ENCODE peak calls at places on chromosomes 3 and 15, in eight cellular contexts. One of them, this sample, is unnamed.

GRCh38 chr15:70274255-70274654 is 176.5 kb upstream of the TLE3 start:
- DNase-seq in AG09309: no peak
- DNase-seq in OCI-LY7: no peak
- DNase-seq in fibroblast of the aortic adventitia: no peak
- DNase-seq in SJSA1: no peak
- DNase-seq in CD8-positive, alpha-beta T cell: no peak
- DNase-seq in right atrium auricular region: no peak
- DNase-seq in hepatocyte: no peak
- DNase-seq in this sample: no peak

GRCh38 chr3:86109434-86109833 is 881.5 kb downstream of the VGLL3 start:
- DNase-seq in AG09309: no peak
- DNase-seq in OCI-LY7: no peak
- DNase-seq in fibroblast of the aortic adventitia: no peak
- DNase-seq in SJSA1: no peak
- DNase-seq in CD8-positive, alpha-beta T cell: no peak
- DNase-seq in right atrium auricular region: no peak
- DNase-seq in hepatocyte: no peak
- DNase-seq in this sample: no peak

GRCh38 chr15:40702077-40702476 is 7.1 kb downstream of the RAD51 start:
- DNase-seq in AG09309: no peak
- DNase-seq in OCI-LY7: peak; percentile 15
- DNase-seq in fibroblast of the aortic adventitia: peak; percentile 13
- DNase-seq in SJSA1: no peak
- DNase-seq in CD8-positive, alpha-beta T cell: no peak
- DNase-seq in right atrium auricular region: no peak
- DNase-seq in hepatocyte: no peak
- DNase-seq in this sample: no peak

GRCh38 chr3:137642831-137643230 is 121.3 kb upstream of the SOX14 start:
- DNase-seq in AG09309: no peak
- DNase-seq in OCI-LY7: no peak
- DNase-seq in fibroblast of the aortic adventitia: no peak
- DNase-seq in SJSA1: no peak
- DNase-seq in CD8-positive, alpha-beta T cell: no peak
- DNase-seq in right atrium auricular region: no peak
- DNase-seq in hepatocyte: peak; percentile 56
- DNase-seq in this sample: peak; percentile 45

GRCh38 chr3:112132554-112132953 is 494 bp downstream of the GCSAM start:
- DNase-seq in AG09309: no peak
- DNase-seq in OCI-LY7: peak; percentile 64
- DNase-seq in fibroblast of the aortic adventitia: no peak
- DNase-seq in SJSA1: no peak
- DNase-seq in CD8-positive, alpha-beta T cell: no peak
- DNase-seq in right atrium auricular region: no peak
- DNase-seq in hepatocyte: no peak
- DNase-seq in this sample: no peak

GRCh38 chr3:30659270-30660127 is 53.1 kb downstream of the TGFBR2 start:
- DNase-seq in AG09309: peak; percentile 95
- DNase-seq in OCI-LY7: no peak
- DNase-seq in fibroblast of the aortic adventitia: peak; percentile 95
- DNase-seq in SJSA1: peak; percentile 72
- DNase-seq in CD8-positive, alpha-beta T cell: no peak
- DNase-seq in right atrium auricular region: no peak
- DNase-seq in hepatocyte: peak; percentile 31
- DNase-seq in this sample: peak; percentile 52

GRCh38 chr3:172848910-172849309 is 98.4 kb downstream of the ECT2 start:
- DNase-seq in AG09309: peak; percentile 1
- DNase-seq in OCI-LY7: no peak
- DNase-seq in fibroblast of the aortic adventitia: peak; percentile 93
- DNase-seq in SJSA1: no peak
- DNase-seq in CD8-positive, alpha-beta T cell: no peak
- DNase-seq in right atrium auricular region: no peak
- DNase-seq in hepatocyte: no peak
- DNase-seq in this sample: no peak

GRCh38 chr15:74954515-74954914 is 2.1 kb downstream of the RPP25 start:
- DNase-seq in AG09309: peak; percentile 38
- DNase-seq in OCI-LY7: no peak
- DNase-seq in fibroblast of the aortic adventitia: peak; percentile 88
- DNase-seq in SJSA1: no peak
- DNase-seq in CD8-positive, alpha-beta T cell: no peak
- DNase-seq in right atrium auricular region: no peak
- DNase-seq in hepatocyte: peak; percentile 86
- DNase-seq in this sample: peak; percentile 45

GRCh38 chr15:77346637-77347036 is 73.3 kb downstream of the PEAK1 start:
- DNase-seq in AG09309: no peak
- DNase-seq in OCI-LY7: no peak
- DNase-seq in fibroblast of the aortic adventitia: no peak
- DNase-seq in SJSA1: no peak
- DNase-seq in CD8-positive, alpha-beta T cell: no peak
- DNase-seq in right atrium auricular region: no peak
- DNase-seq in hepatocyte: no peak
- DNase-seq in this sample: no peak

GRCh38 chr15:83655237-83655616 is 1.3 kb downstream of the ADAMTSL3 start:
- DNase-seq in AG09309: no peak
- DNase-seq in OCI-LY7: no peak
- DNase-seq in fibroblast of the aortic adventitia: no peak
- DNase-seq in SJSA1: no peak
- DNase-seq in CD8-positive, alpha-beta T cell: no peak
- DNase-seq in right atrium auricular region: no peak
- DNase-seq in hepatocyte: no peak
- DNase-seq in this sample: no peak

GRCh38 chr3:172367205-172368105 is 80.8 kb downstream of the GHSR start:
- DNase-seq in AG09309: no peak
- DNase-seq in OCI-LY7: no peak
- DNase-seq in fibroblast of the aortic adventitia: peak; percentile 8
- DNase-seq in SJSA1: no peak
- DNase-seq in CD8-positive, alpha-beta T cell: no peak
- DNase-seq in right atrium auricular region: no peak
- DNase-seq in hepatocyte: no peak
- DNase-seq in this sample: no peak

GRCh38 chr3:194389269-194389668 is 9.8 kb downstream of the GP5 start:
- DNase-seq in AG09309: no peak
- DNase-seq in OCI-LY7: no peak
- DNase-seq in fibroblast of the aortic adventitia: no peak
- DNase-seq in SJSA1: no peak
- DNase-seq in CD8-positive, alpha-beta T cell: no peak
- DNase-seq in right atrium auricular region: peak; percentile 13
- DNase-seq in hepatocyte: no peak
- DNase-seq in this sample: no peak

GRCh38 chr3:106160396-106160795 is 291.6 kb upstream of the CBLB start:
- DNase-seq in AG09309: no peak
- DNase-seq in OCI-LY7: no peak
- DNase-seq in fibroblast of the aortic adventitia: no peak
- DNase-seq in SJSA1: no peak
- DNase-seq in CD8-positive, alpha-beta T cell: no peak
- DNase-seq in right atrium auricular region: no peak
- DNase-seq in hepatocyte: no peak
- DNase-seq in this sample: no peak

GRCh38 chr3:62361261-62361660 is 12.1 kb downstream of the FEZF2 start:
- DNase-seq in AG09309: no peak
- DNase-seq in OCI-LY7: peak; percentile 8
- DNase-seq in fibroblast of the aortic adventitia: no peak
- DNase-seq in SJSA1: no peak
- DNase-seq in CD8-positive, alpha-beta T cell: no peak
- DNase-seq in right atrium auricular region: no peak
- DNase-seq in hepatocyte: no peak
- DNase-seq in this sample: no peak

GRCh38 chr15:88904808-88905327 is 8.3 kb downstream of the MFGE8 start:
- DNase-seq in AG09309: peak; percentile 33
- DNase-seq in OCI-LY7: peak; percentile 81
- DNase-seq in fibroblast of the aortic adventitia: peak; percentile 86
- DNase-seq in SJSA1: peak; percentile 80
- DNase-seq in CD8-positive, alpha-beta T cell: peak; percentile 97
- DNase-seq in right atrium auricular region: peak; percentile 89
- DNase-seq in hepatocyte: peak; percentile 90
- DNase-seq in this sample: peak; percentile 55

GRCh38 chr3:118304557-118304956 is 730.1 kb downstream of the IGSF11 start:
- DNase-seq in AG09309: no peak
- DNase-seq in OCI-LY7: no peak
- DNase-seq in fibroblast of the aortic adventitia: no peak
- DNase-seq in SJSA1: no peak
- DNase-seq in CD8-positive, alpha-beta T cell: no peak
- DNase-seq in right atrium auricular region: no peak
- DNase-seq in hepatocyte: no peak
- DNase-seq in this sample: no peak

GRCh38 chr3:111128884-111129283 is 57.3 kb downstream of the NECTIN3 start:
- DNase-seq in AG09309: no peak
- DNase-seq in OCI-LY7: no peak
- DNase-seq in fibroblast of the aortic adventitia: no peak
- DNase-seq in SJSA1: no peak
- DNase-seq in CD8-positive, alpha-beta T cell: no peak
- DNase-seq in right atrium auricular region: no peak
- DNase-seq in hepatocyte: no peak
- DNase-seq in this sample: no peak

GRCh38 chr3:8443829-8444791 is 57.5 kb upstream of the LMCD1 start:
- DNase-seq in AG09309: peak; percentile 98
- DNase-seq in OCI-LY7: no peak
- DNase-seq in fibroblast of the aortic adventitia: peak; percentile 97
- DNase-seq in SJSA1: peak; percentile 91
- DNase-seq in CD8-positive, alpha-beta T cell: no peak
- DNase-seq in right atrium auricular region: peak; percentile 94
- DNase-seq in hepatocyte: peak; percentile 97
- DNase-seq in this sample: peak; percentile 88

GRCh38 chr3:33590541-33590940 is 127.5 kb downstream of the CLASP2 start:
- DNase-seq in AG09309: no peak
- DNase-seq in OCI-LY7: no peak
- DNase-seq in fibroblast of the aortic adventitia: no peak
- DNase-seq in SJSA1: no peak
- DNase-seq in CD8-positive, alpha-beta T cell: no peak
- DNase-seq in right atrium auricular region: no peak
- DNase-seq in hepatocyte: no peak
- DNase-seq in this sample: no peak

GRCh38 chr15:36798789-36799188 is 219.4 kb downstream of the CDIN1 start:
- DNase-seq in AG09309: no peak
- DNase-seq in OCI-LY7: no peak
- DNase-seq in fibroblast of the aortic adventitia: no peak
- DNase-seq in SJSA1: no peak
- DNase-seq in CD8-positive, alpha-beta T cell: no peak
- DNase-seq in right atrium auricular region: no peak
- DNase-seq in hepatocyte: no peak
- DNase-seq in this sample: peak; percentile 14

GRCh38 chr3:182812123-182812522 is 18.8 kb downstream of the ATP11B start:
- DNase-seq in AG09309: no peak
- DNase-seq in OCI-LY7: no peak
- DNase-seq in fibroblast of the aortic adventitia: no peak
- DNase-seq in SJSA1: no peak
- DNase-seq in CD8-positive, alpha-beta T cell: no peak
- DNase-seq in right atrium auricular region: no peak
- DNase-seq in hepatocyte: no peak
- DNase-seq in this sample: no peak
- H3K4me3 ChIP-seq in AG09309: no peak overlapping the region
- H3K4me3 ChIP-seq in OCI-LY7: no peak overlapping the region
- H3K4me3 ChIP-seq in fibroblast of the aortic adventitia: no peak overlapping the region
- H3K4me3 ChIP-seq in SJSA1: no peak overlapping the region
- H3K4me3 ChIP-seq in CD8-positive, alpha-beta T cell: no peak overlapping the region
- H3K4me3 ChIP-seq in right atrium auricular region: no peak overlapping the region
- H3K4me3 ChIP-seq in hepatocyte: no peak overlapping the region
- H3K4me3 ChIP-seq in this sample: no peak overlapping the region

GRCh38 chr3:73624363-73625123 is at the start of gene PDZRN3:
- DNase-seq in AG09309: no peak
- DNase-seq in OCI-LY7: no peak
- DNase-seq in fibroblast of the aortic adventitia: peak; percentile 84
- DNase-seq in SJSA1: peak; percentile 40
- DNase-seq in CD8-positive, alpha-beta T cell: no peak
- DNase-seq in right atrium auricular region: no peak
- DNase-seq in hepatocyte: peak; percentile 80
- DNase-seq in this sample: peak; percentile 83
- H3K4me3 ChIP-seq in AG09309: peak within 1 kb of the TSS; percentile 66
- H3K4me3 ChIP-seq in OCI-LY7: no peak within 1 kb of the TSS
- H3K4me3 ChIP-seq in fibroblast of the aortic adventitia: peak within 1 kb of the TSS; percentile 93
- H3K4me3 ChIP-seq in SJSA1: peak within 1 kb of the TSS; percentile 36
- H3K4me3 ChIP-seq in CD8-positive, alpha-beta T cell: no peak within 1 kb of the TSS
- H3K4me3 ChIP-seq in right atrium auricular region: peak within 1 kb of the TSS; percentile 62
- H3K4me3 ChIP-seq in hepatocyte: peak within 1 kb of the TSS; percentile 39
- H3K4me3 ChIP-seq in this sample: peak within 1 kb of the TSS; percentile 65

DNA sequence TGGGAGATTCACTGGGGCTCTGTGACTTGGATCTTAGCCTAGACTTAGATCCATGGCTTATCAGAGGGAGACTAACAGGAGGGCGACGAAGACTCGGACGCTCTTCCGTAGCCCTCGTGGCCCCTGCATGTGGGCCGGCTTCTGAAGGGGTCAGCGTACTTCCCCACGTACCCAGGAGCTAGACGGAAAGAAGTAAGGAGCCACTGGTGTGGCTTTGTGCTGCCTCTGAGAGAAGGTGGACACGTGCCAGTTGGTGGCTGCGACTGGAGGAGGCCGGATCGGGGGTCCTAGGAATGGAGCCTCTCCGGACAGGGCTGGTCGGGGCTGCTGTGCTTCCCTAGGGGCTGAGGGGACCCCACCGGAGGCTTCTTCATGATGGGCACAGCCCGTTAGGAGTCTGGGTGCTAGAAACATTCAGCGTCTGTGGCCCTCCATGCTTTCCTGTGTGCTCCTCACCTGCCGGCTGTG is 1.0 kb downstream of the NRROS start:
- DNase-seq in AG09309: no peak
- DNase-seq in OCI-LY7: no peak
- DNase-seq in fibroblast of the aortic adventitia: no peak
- DNase-seq in SJSA1: no peak
- DNase-seq in CD8-positive, alpha-beta T cell: no peak
- DNase-seq in right atrium auricular region: no peak
- DNase-seq in hepatocyte: no peak
- DNase-seq in this sample: no peak
- H3K4me3 ChIP-seq in AG09309: no peak overlapping the region
- H3K4me3 ChIP-seq in OCI-LY7: no peak overlapping the region
- H3K4me3 ChIP-seq in fibroblast of the aortic adventitia: no peak overlapping the region
- H3K4me3 ChIP-seq in SJSA1: no peak overlapping the region
- H3K4me3 ChIP-seq in CD8-positive, alpha-beta T cell: peak overlapping the region; percentile 88
- H3K4me3 ChIP-seq in right atrium auricular region: peak overlapping the region; percentile 42
- H3K4me3 ChIP-seq in hepatocyte: no peak overlapping the region
- H3K4me3 ChIP-seq in this sample: no peak overlapping the region

GRCh38 chr3:134373278-134373941 is 837 bp downstream of the AMOTL2 start:
- DNase-seq in AG09309: peak; percentile 57
- DNase-seq in OCI-LY7: no peak
- DNase-seq in fibroblast of the aortic adventitia: peak; percentile 96
- DNase-seq in SJSA1: peak; percentile 94
- DNase-seq in CD8-positive, alpha-beta T cell: no peak
- DNase-seq in right atrium auricular region: peak; percentile 95
- DNase-seq in hepatocyte: peak; percentile 93
- DNase-seq in this sample: peak; percentile 93

GRCh38 chr3:134372405-134373277 is 1.6 kb downstream of the AMOTL2 start:
- DNase-seq in AG09309: no peak
- DNase-seq in OCI-LY7: no peak
- DNase-seq in fibroblast of the aortic adventitia: peak; percentile 48
- DNase-seq in SJSA1: no peak
- DNase-seq in CD8-positive, alpha-beta T cell: no peak
- DNase-seq in right atrium auricular region: no peak
- DNase-seq in hepatocyte: no peak
- DNase-seq in this sample: peak; percentile 39

GRCh38 chr3:134374791-134375541 is 719 bp upstream of the AMOTL2 start:
- DNase-seq in AG09309: no peak
- DNase-seq in OCI-LY7: no peak
- DNase-seq in fibroblast of the aortic adventitia: no peak
- DNase-seq in SJSA1: peak; percentile 79
- DNase-seq in CD8-positive, alpha-beta T cell: no peak
- DNase-seq in right atrium auricular region: peak; percentile 58
- DNase-seq in hepatocyte: peak; percentile 72
- DNase-seq in this sample: peak; percentile 82

GRCh38 chr3:134375542-134376384 is 1.5 kb upstream of the AMOTL2 start:
- DNase-seq in AG09309: no peak
- DNase-seq in OCI-LY7: no peak
- DNase-seq in fibroblast of the aortic adventitia: no peak
- DNase-seq in SJSA1: peak; percentile 9
- DNase-seq in CD8-positive, alpha-beta T cell: no peak
- DNase-seq in right atrium auricular region: peak; percentile 57
- DNase-seq in hepatocyte: peak; percentile 6
- DNase-seq in this sample: no peak

GRCh38 chr3:134373942-134374790 is at the start of gene AMOTL2:
- DNase-seq in AG09309: peak; percentile 90
- DNase-seq in OCI-LY7: no peak
- DNase-seq in fibroblast of the aortic adventitia: peak; percentile 97
- DNase-seq in SJSA1: peak; percentile 97
- DNase-seq in CD8-positive, alpha-beta T cell: no peak
- DNase-seq in right atrium auricular region: peak; percentile 93
- DNase-seq in hepatocyte: peak; percentile 96
- DNase-seq in this sample: peak; percentile 98
- H3K4me3 ChIP-seq in AG09309: peak within 1 kb of the TSS; percentile 88
- H3K4me3 ChIP-seq in OCI-LY7: no peak within 1 kb of the TSS
- H3K4me3 ChIP-seq in fibroblast of the aortic adventitia: peak within 1 kb of the TSS; percentile 97
- H3K4me3 ChIP-seq in SJSA1: peak within 1 kb of the TSS; percentile 99
- H3K4me3 ChIP-seq in CD8-positive, alpha-beta T cell: peak within 1 kb of the TSS; percentile 30
- H3K4me3 ChIP-seq in right atrium auricular region: peak within 1 kb of the TSS; percentile 99
- H3K4me3 ChIP-seq in hepatocyte: peak within 1 kb of the TSS; percentile 91
- H3K4me3 ChIP-seq in this sample: peak within 1 kb of the TSS; percentile 100